ENCODE peak calls at places on chromosomes 3 and 15, in five cellular contexts. One of them, this sample, is unnamed.

GRCh38 chr15:37102315-37103021 is 2.1 kb upstream of the MEIS2 start:
- DNase-seq in endodermal cell: peak; percentile 78
- DNase-seq in adrenal gland: no peak
- DNase-seq in Caco-2: peak; percentile 28
- DNase-seq in cardiac muscle cell: peak; percentile 65
- DNase-seq in this sample: no peak

GRCh38 chr3:113557374-113557773 is 25.0 kb downstream of the SIDT1 start:
- DNase-seq in cardiac muscle cell: peak; percentile 54
- DNase-seq in Caco-2: peak; percentile 44
- DNase-seq in endodermal cell: peak; percentile 56
- DNase-seq in adrenal gland: no peak
- DNase-seq in this sample: peak; percentile 88

GRCh38 chr15:27092404-27092803 is 121.4 kb downstream of the GABRG3 start:
- DNase-seq in Caco-2: no peak
- DNase-seq in endodermal cell: no peak
- DNase-seq in cardiac muscle cell: no peak
- DNase-seq in adrenal gland: no peak
- DNase-seq in this sample: no peak

GRCh38 chr15:101179341-101180153 is 72.3 kb downstream of the CHSY1 start:
- DNase-seq in Caco-2: no peak
- DNase-seq in adrenal gland: no peak
- DNase-seq in cardiac muscle cell: no peak
- DNase-seq in endodermal cell: no peak
- DNase-seq in this sample: no peak

GRCh38 chr3:40294434-40294833 is 15.1 kb upstream of the EIF1B start:
- DNase-seq in cardiac muscle cell: no peak
- DNase-seq in Caco-2: no peak
- DNase-seq in adrenal gland: no peak
- DNase-seq in endodermal cell: no peak
- DNase-seq in this sample: no peak

GRCh38 chr3:152272771-152273242 is 4.1 kb downstream of the MBNL1 start:
- DNase-seq in endodermal cell: no peak
- DNase-seq in Caco-2: no peak
- DNase-seq in adrenal gland: no peak
- DNase-seq in cardiac muscle cell: peak; percentile 70
- DNase-seq in this sample: peak; percentile 70

GRCh38 chr3:197298858-197299854 is 744 bp upstream of the DLG1 start:
- DNase-seq in cardiac muscle cell: peak; percentile 13
- DNase-seq in Caco-2: peak; percentile 78
- DNase-seq in adrenal gland: peak; percentile 48
- DNase-seq in endodermal cell: peak; percentile 87
- DNase-seq in this sample: peak; percentile 60

GRCh38 chr15:54582863-54583643 is 604.8 kb downstream of the UNC13C start:
- DNase-seq in Caco-2: no peak
- DNase-seq in endodermal cell: no peak
- DNase-seq in adrenal gland: no peak
- DNase-seq in cardiac muscle cell: no peak
- DNase-seq in this sample: no peak

GRCh38 chr15:41981373-41982132 is 9.2 kb upstream of the EHD4 start:
- DNase-seq in cardiac muscle cell: no peak
- DNase-seq in endodermal cell: peak; percentile 31
- DNase-seq in Caco-2: no peak
- DNase-seq in adrenal gland: no peak
- DNase-seq in this sample: no peak

GRCh38 chr3:71681224-71681668 is 44.0 kb downstream of the EIF4E3 start:
- DNase-seq in cardiac muscle cell: peak; percentile 89
- DNase-seq in endodermal cell: peak; percentile 82
- DNase-seq in Caco-2: no peak
- DNase-seq in adrenal gland: peak; percentile 28
- DNase-seq in this sample: peak; percentile 73

GRCh38 chr3:193134895-193135294 is 106.1 kb upstream of the PLAAT1 start:
- DNase-seq in endodermal cell: no peak
- DNase-seq in Caco-2: no peak
- DNase-seq in adrenal gland: no peak
- DNase-seq in cardiac muscle cell: peak; percentile 45
- DNase-seq in this sample: peak; percentile 86

GRCh38 chr15:65460948-65461347 is 38.2 kb upstream of the IGDCC4 start:
- DNase-seq in Caco-2: no peak
- DNase-seq in endodermal cell: no peak
- DNase-seq in adrenal gland: no peak
- DNase-seq in cardiac muscle cell: peak; percentile 2
- DNase-seq in this sample: peak; percentile 22

GRCh38 chr15:80526556-80527340 is 122.6 kb downstream of the ARNT2 start:
- DNase-seq in cardiac muscle cell: peak; percentile 76
- DNase-seq in endodermal cell: no peak
- DNase-seq in Caco-2: no peak
- DNase-seq in adrenal gland: no peak
- DNase-seq in this sample: no peak

GRCh38 chr3:98561727-98562521 is 30.1 kb downstream of the GPR15 start:
- DNase-seq in endodermal cell: no peak
- DNase-seq in adrenal gland: no peak
- DNase-seq in cardiac muscle cell: no peak
- DNase-seq in Caco-2: no peak
- DNase-seq in this sample: peak; percentile 56

GRCh38 chr3:144053121-144053520 is 81.5 kb downstream of the DIPK2A start:
- DNase-seq in endodermal cell: no peak
- DNase-seq in Caco-2: no peak
- DNase-seq in adrenal gland: no peak
- DNase-seq in cardiac muscle cell: no peak
- DNase-seq in this sample: peak; percentile 89

GRCh38 chr15:66004618-66005262 is 135.4 kb downstream of the RAB11A start:
- DNase-seq in Caco-2: peak; percentile 61
- DNase-seq in adrenal gland: peak; percentile 33
- DNase-seq in endodermal cell: peak; percentile 85
- DNase-seq in cardiac muscle cell: peak; percentile 53
- DNase-seq in this sample: peak; percentile 13

GRCh38 chr3:72488736-72489030 is 359.6 kb downstream of the SHQ1 start:
- DNase-seq in adrenal gland: no peak
- DNase-seq in endodermal cell: no peak
- DNase-seq in Caco-2: no peak
- DNase-seq in cardiac muscle cell: peak; percentile 44
- DNase-seq in this sample: no peak

GRCh38 chr3:50296721-50297383 is 2.4 kb downstream of the HYAL3 start:
- DNase-seq in cardiac muscle cell: no peak
- DNase-seq in adrenal gland: no peak
- DNase-seq in Caco-2: no peak
- DNase-seq in endodermal cell: peak; percentile 35
- DNase-seq in this sample: no peak

GRCh38 chr3:154718058-154718457 is 288.1 kb upstream of the GPR149 start:
- DNase-seq in cardiac muscle cell: no peak
- DNase-seq in adrenal gland: no peak
- DNase-seq in Caco-2: no peak
- DNase-seq in endodermal cell: no peak
- DNase-seq in this sample: no peak

GRCh38 chr3:156131241-156131640 is 10.9 kb downstream of the KCNAB1 start:
- DNase-seq in Caco-2: no peak
- DNase-seq in endodermal cell: no peak
- DNase-seq in adrenal gland: no peak
- DNase-seq in cardiac muscle cell: no peak
- DNase-seq in this sample: no peak

GRCh38 chr3:2810723-2811122 is 299.5 kb downstream of the IL5RA start:
- DNase-seq in endodermal cell: peak; percentile 67
- DNase-seq in Caco-2: peak; percentile 13
- DNase-seq in cardiac muscle cell: no peak
- DNase-seq in adrenal gland: no peak
- DNase-seq in this sample: no peak

GRCh38 chr3:178320481-178321352 is 215.5 kb upstream of the KCNMB2 start:
- DNase-seq in cardiac muscle cell: peak; percentile 68
- DNase-seq in endodermal cell: no peak
- DNase-seq in adrenal gland: no peak
- DNase-seq in Caco-2: peak; percentile 9
- DNase-seq in this sample: peak; percentile 69

GRCh38 chr15:101225658-101226057 is 26.2 kb downstream of the CHSY1 start:
- DNase-seq in endodermal cell: no peak
- DNase-seq in cardiac muscle cell: no peak
- DNase-seq in adrenal gland: no peak
- DNase-seq in Caco-2: no peak
- DNase-seq in this sample: no peak

GRCh38 chr15:78088773-78089080 is 3.6 kb upstream of the SH2D7 start:
- DNase-seq in adrenal gland: no peak
- DNase-seq in cardiac muscle cell: no peak
- DNase-seq in endodermal cell: no peak
- DNase-seq in Caco-2: peak; percentile 54
- DNase-seq in this sample: no peak

GRCh38 chr15:60061758-60062157 is 57.6 kb downstream of the FOXB1 start:
- DNase-seq in cardiac muscle cell: no peak
- DNase-seq in endodermal cell: no peak
- DNase-seq in Caco-2: no peak
- DNase-seq in adrenal gland: no peak
- DNase-seq in this sample: no peak

GRCh38 chr3:36065321-36065720 is 315.0 kb upstream of the STAC start:
- DNase-seq in Caco-2: no peak
- DNase-seq in adrenal gland: no peak
- DNase-seq in endodermal cell: no peak
- DNase-seq in cardiac muscle cell: no peak
- DNase-seq in this sample: no peak

GRCh38 chr15:90064931-90065681 is 37.2 kb downstream of the IDH2 start:
- DNase-seq in adrenal gland: peak; percentile 55
- DNase-seq in cardiac muscle cell: no peak
- DNase-seq in endodermal cell: peak; percentile 66
- DNase-seq in Caco-2: no peak
- DNase-seq in this sample: no peak

GRCh38 chr3:101940521-101940992 is 91.2 kb downstream of the NFKBIZ start:
- DNase-seq in endodermal cell: peak; percentile 59
- DNase-seq in adrenal gland: no peak
- DNase-seq in cardiac muscle cell: peak; percentile 98
- DNase-seq in Caco-2: no peak
- DNase-seq in this sample: peak; percentile 97

GRCh38 chr3:186821429-186822367 is 15.4 kb upstream of the RFC4 start:
- DNase-seq in endodermal cell: peak; percentile 47
- DNase-seq in Caco-2: peak; percentile 47
- DNase-seq in adrenal gland: no peak
- DNase-seq in cardiac muscle cell: peak; percentile 80
- DNase-seq in this sample: peak; percentile 48

GRCh38 chr3:49602877-49603411 is 48.7 kb downstream of the BSN start:
- DNase-seq in endodermal cell: no peak
- DNase-seq in cardiac muscle cell: no peak
- DNase-seq in Caco-2: no peak
- DNase-seq in adrenal gland: no peak
- DNase-seq in this sample: peak; percentile 91

GRCh38 chr3:140050396-140050795 is 115.4 kb downstream of the CLSTN2 start:
- DNase-seq in cardiac muscle cell: no peak
- DNase-seq in endodermal cell: no peak
- DNase-seq in adrenal gland: no peak
- DNase-seq in Caco-2: no peak
- DNase-seq in this sample: no peak

GRCh38 chr3:140053794-140054193 is 118.8 kb downstream of the CLSTN2 start:
- DNase-seq in adrenal gland: no peak
- DNase-seq in endodermal cell: no peak
- DNase-seq in cardiac muscle cell: no peak
- DNase-seq in Caco-2: no peak
- DNase-seq in this sample: no peak

GRCh38 chr3:140055032-140055791 is 120.2 kb downstream of the CLSTN2 start:
- DNase-seq in cardiac muscle cell: no peak
- DNase-seq in Caco-2: peak; percentile 82
- DNase-seq in endodermal cell: no peak
- DNase-seq in adrenal gland: no peak
- DNase-seq in this sample: no peak

GRCh38 chr3:140053011-140053702 is 118.2 kb downstream of the CLSTN2 start:
- DNase-seq in Caco-2: peak; percentile 29
- DNase-seq in endodermal cell: no peak
- DNase-seq in adrenal gland: no peak
- DNase-seq in cardiac muscle cell: no peak
- DNase-seq in this sample: no peak

GRCh38 chr3:140050977-140051957 is 116.3 kb downstream of the CLSTN2 start:
- DNase-seq in cardiac muscle cell: no peak
- DNase-seq in endodermal cell: peak; percentile 70
- DNase-seq in adrenal gland: no peak
- DNase-seq in Caco-2: peak; percentile 34
- DNase-seq in this sample: peak; percentile 26
- TF ChIP-seq CTCF in cardiac muscle cell: no peak
- TF ChIP-seq CTCF in endodermal cell: peak; percentile 67
- TF ChIP-seq CTCF in adrenal gland: peak; percentile 37
- TF ChIP-seq CTCF in Caco-2: peak; percentile 54
- TF ChIP-seq CTCF in this sample: peak; percentile 30

GRCh38 chr3:185151959-185152432 is 864 bp downstream of the C3orf70 start:
- DNase-seq in endodermal cell: no peak
- DNase-seq in cardiac muscle cell: peak; percentile 38
- DNase-seq in adrenal gland: no peak
- DNase-seq in Caco-2: no peak
- DNase-seq in this sample: no peak

GRCh38 chr3:185150561-185150960 is 2.3 kb downstream of the C3orf70 start:
- DNase-seq in Caco-2: no peak
- DNase-seq in adrenal gland: no peak
- DNase-seq in endodermal cell: no peak
- DNase-seq in cardiac muscle cell: no peak
- DNase-seq in this sample: no peak

GRCh38 chr3:185152433-185153169 is at the start of gene C3orf70:
- DNase-seq in Caco-2: peak; percentile 62
- DNase-seq in endodermal cell: peak; percentile 82
- DNase-seq in cardiac muscle cell: peak; percentile 66
- DNase-seq in adrenal gland: peak; percentile 40
- DNase-seq in this sample: peak; percentile 7

GRCh38 chr3:185149591-185149990 is 3.3 kb downstream of the C3orf70 start:
- DNase-seq in endodermal cell: no peak
- DNase-seq in adrenal gland: no peak
- DNase-seq in Caco-2: no peak
- DNase-seq in cardiac muscle cell: no peak
- DNase-seq in this sample: no peak

GRCh38 chr3:185151101-185151958 is 1.5 kb downstream of the C3orf70 start:
- DNase-seq in adrenal gland: no peak
- DNase-seq in cardiac muscle cell: peak; percentile 2
- DNase-seq in endodermal cell: no peak
- DNase-seq in Caco-2: no peak
- DNase-seq in this sample: peak; percentile 13
- H3K27me3 ChIP-seq in adrenal gland: peaks cover 28% of the 10 kb centered on the region
- H3K27me3 ChIP-seq in cardiac muscle cell: peaks cover 73% of the 10 kb centered on the region
- H3K27me3 ChIP-seq in endodermal cell: peaks cover 36% of the 10 kb centered on the region
- H3K27me3 ChIP-seq in Caco-2: no peaks in the 10 kb centered on the region
- H3K27me3 ChIP-seq in this sample: peaks cover 40% of the 10 kb centered on the region

DNA sequence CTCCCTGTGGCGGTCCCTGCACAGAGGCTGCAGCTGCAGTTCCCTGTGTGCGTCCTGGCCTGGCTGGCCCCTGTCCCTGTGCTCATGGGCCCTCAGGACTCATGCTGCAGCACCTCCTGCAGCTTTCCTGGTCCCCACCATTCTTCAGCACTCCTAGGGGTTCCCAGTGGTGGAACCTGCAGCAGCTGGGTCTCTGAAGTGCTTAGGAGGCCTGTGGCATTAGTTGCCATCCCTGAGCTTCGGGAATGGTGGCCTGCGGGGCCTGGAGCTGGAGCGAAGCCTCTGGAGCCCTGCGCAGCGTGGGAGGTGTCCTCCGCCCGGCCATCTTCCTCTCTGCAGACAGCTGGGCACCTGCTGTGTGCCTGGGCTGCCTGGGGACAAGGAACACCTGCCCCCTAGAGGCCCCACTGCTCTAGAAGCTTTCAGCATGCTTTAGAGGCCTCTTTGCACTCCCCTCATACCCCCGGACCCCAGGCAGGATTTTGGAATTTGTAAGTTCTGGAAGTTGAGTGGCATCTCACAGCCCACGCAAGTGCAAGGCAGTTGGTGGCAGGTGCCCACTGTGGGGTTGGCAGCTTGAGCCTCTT is 13.1 kb downstream of the PLXNA1 start:
- DNase-seq in cardiac muscle cell: no peak
- DNase-seq in adrenal gland: no peak
- DNase-seq in endodermal cell: no peak
- DNase-seq in Caco-2: no peak
- DNase-seq in this sample: no peak
- TF ChIP-seq CTCF in cardiac muscle cell: peak; percentile 7
- TF ChIP-seq CTCF in adrenal gland: no peak
- TF ChIP-seq CTCF in endodermal cell: peak; percentile 59
- TF ChIP-seq CTCF in Caco-2: no peak
- TF ChIP-seq CTCF in this sample: peak; percentile 43

GRCh38 chr3:65279225-65279624 is 591.4 kb upstream of the ADAMTS9 start:
- DNase-seq in endodermal cell: no peak
- DNase-seq in Caco-2: no peak
- DNase-seq in cardiac muscle cell: no peak
- DNase-seq in adrenal gland: no peak
- DNase-seq in this sample: no peak
- H3K27me3 ChIP-seq in endodermal cell: no peaks in the 10 kb centered on the region
- H3K27me3 ChIP-seq in Caco-2: no peaks in the 10 kb centered on the region
- H3K27me3 ChIP-seq in cardiac muscle cell: no peaks in the 10 kb centered on the region
- H3K27me3 ChIP-seq in adrenal gland: no peaks in the 10 kb centered on the region
- H3K27me3 ChIP-seq in this sample: no peaks in the 10 kb centered on the region